ENCODE peak calls at places on chromosomes 16 and 17, in four cellular contexts. One of them, this sample, is unnamed.

GRCh38 chr17:80942360-80943345 is 49.0 kb upstream of the CHMP6 start:
- DNase-seq in WERI-Rb-1: no peak
- DNase-seq in fibroblast of lung: peak; percentile 84
- DNase-seq in PC-9: no peak
- DNase-seq in this sample: peak; percentile 12

GRCh38 chr16:2827831-2828520 is 2.1 kb upstream of the ZG16B start:
- DNase-seq in WERI-Rb-1: no peak
- DNase-seq in fibroblast of lung: no peak
- DNase-seq in PC-9: no peak
- DNase-seq in this sample: no peak

GRCh38 chr17:43334744-43335400 is 63.9 kb upstream of the ARL4D start:
- DNase-seq in WERI-Rb-1: peak; percentile 65
- DNase-seq in fibroblast of lung: no peak
- DNase-seq in PC-9: no peak
- DNase-seq in this sample: no peak

GRCh38 chr16:69191136-69191535 is 4.2 kb downstream of the SNTB2 start:
- DNase-seq in WERI-Rb-1: no peak
- DNase-seq in fibroblast of lung: no peak
- DNase-seq in PC-9: no peak
- DNase-seq in this sample: no peak

GRCh38 chr16:610513-611381 is 20.0 kb upstream of the WFIKKN1 start:
- DNase-seq in WERI-Rb-1: peak; percentile 90
- DNase-seq in fibroblast of lung: peak; percentile 18
- DNase-seq in PC-9: no peak
- DNase-seq in this sample: no peak

GRCh38 chr16:85604145-85604705 is 8.9 kb upstream of the GSE1 start:
- DNase-seq in WERI-Rb-1: no peak
- DNase-seq in fibroblast of lung: no peak
- DNase-seq in PC-9: no peak
- DNase-seq in this sample: no peak

GRCh38 chr17:79897243-79898063 is 58.2 kb upstream of the CBX4 start:
- DNase-seq in WERI-Rb-1: no peak
- DNase-seq in fibroblast of lung: no peak
- DNase-seq in PC-9: no peak
- DNase-seq in this sample: no peak

GRCh38 chr17:62809656-62810055 is 1.5 kb upstream of the MARCHF10 start:
- DNase-seq in WERI-Rb-1: no peak
- DNase-seq in fibroblast of lung: peak; percentile 52
- DNase-seq in PC-9: no peak
- DNase-seq in this sample: no peak

GRCh38 chr17:1810450-1811103 is 19.1 kb downstream of the SMYD4 start:
- DNase-seq in WERI-Rb-1: no peak
- DNase-seq in fibroblast of lung: no peak
- DNase-seq in PC-9: no peak
- DNase-seq in this sample: no peak

GRCh38 chr17:36204724-36205500 is 6.0 kb upstream of the CCL4L2 start:
- DNase-seq in WERI-Rb-1: no peak
- DNase-seq in fibroblast of lung: no peak
- DNase-seq in PC-9: no peak
- DNase-seq in this sample: no peak

GRCh38 chr17:75683467-75684041 is 16.4 kb downstream of the SAP30BP start:
- DNase-seq in WERI-Rb-1: no peak
- DNase-seq in fibroblast of lung: peak; percentile 84
- DNase-seq in PC-9: peak; percentile 56
- DNase-seq in this sample: no peak

GRCh38 chr16:68936729-68937631 is 93.6 kb downstream of the TANGO6 start:
- DNase-seq in WERI-Rb-1: no peak
- DNase-seq in fibroblast of lung: peak; percentile 54
- DNase-seq in PC-9: no peak
- DNase-seq in this sample: no peak

GRCh38 chr16:22355487-22355908 is 18.9 kb downstream of the CDR2 start:
- DNase-seq in WERI-Rb-1: no peak
- DNase-seq in fibroblast of lung: no peak
- DNase-seq in PC-9: no peak
- DNase-seq in this sample: no peak

GRCh38 chr16:83116274-83116892 is 489.6 kb downstream of the CDH13 start:
- DNase-seq in WERI-Rb-1: no peak
- DNase-seq in fibroblast of lung: no peak
- DNase-seq in PC-9: no peak
- DNase-seq in this sample: no peak

GRCh38 chr17:28334176-28334575 is 1.1 kb downstream of the IFT20 start:
- DNase-seq in WERI-Rb-1: no peak
- DNase-seq in fibroblast of lung: no peak
- DNase-seq in PC-9: no peak
- DNase-seq in this sample: no peak

GRCh38 chr17:28478940-28479615 is 5.6 kb downstream of the SLC13A2 start:
- DNase-seq in WERI-Rb-1: peak; percentile 85
- DNase-seq in fibroblast of lung: no peak
- DNase-seq in PC-9: no peak
- DNase-seq in this sample: no peak

GRCh38 chr16:194516-194915 is 14.3 kb downstream of the HBQ1 start:
- DNase-seq in WERI-Rb-1: no peak
- DNase-seq in fibroblast of lung: peak; percentile 27
- DNase-seq in PC-9: no peak
- DNase-seq in this sample: no peak

GRCh38 chr16:57266531-57267268 is 17.8 kb downstream of the PLLP start:
- DNase-seq in WERI-Rb-1: no peak
- DNase-seq in fibroblast of lung: peak; percentile 29
- DNase-seq in PC-9: peak; percentile 19
- DNase-seq in this sample: peak; percentile 7

GRCh38 chr16:50571786-50572185 is 23.6 kb downstream of the NKD1 start:
- DNase-seq in WERI-Rb-1: no peak
- DNase-seq in fibroblast of lung: no peak
- DNase-seq in PC-9: no peak
- DNase-seq in this sample: no peak

GRCh38 chr16:21326459-21326858 is 48.4 kb upstream of the CRYM start:
- DNase-seq in WERI-Rb-1: no peak
- DNase-seq in fibroblast of lung: no peak
- DNase-seq in PC-9: no peak
- DNase-seq in this sample: no peak

GRCh38 chr16:25914357-25914962 is 222.7 kb downstream of the HS3ST4 start:
- DNase-seq in WERI-Rb-1: no peak
- DNase-seq in fibroblast of lung: no peak
- DNase-seq in PC-9: no peak
- DNase-seq in this sample: no peak

GRCh38 chr16:78249056-78249455 is 149.6 kb downstream of the WWOX start:
- DNase-seq in WERI-Rb-1: peak; percentile 29
- DNase-seq in fibroblast of lung: no peak
- DNase-seq in PC-9: no peak
- DNase-seq in this sample: peak; percentile 29

GRCh38 chr16:82034981-82035612 is at the start of gene HSD17B2:
- DNase-seq in WERI-Rb-1: no peak
- DNase-seq in fibroblast of lung: peak; percentile 53
- DNase-seq in PC-9: no peak
- DNase-seq in this sample: no peak

GRCh38 chr16:49875812-49876715 is 20.2 kb upstream of the ZNF423 start:
- DNase-seq in WERI-Rb-1: no peak
- DNase-seq in fibroblast of lung: no peak
- DNase-seq in PC-9: no peak
- DNase-seq in this sample: peak; percentile 28

GRCh38 chr16:24776486-24777220 is 47.2 kb downstream of the TNRC6A start:
- DNase-seq in WERI-Rb-1: no peak
- DNase-seq in fibroblast of lung: peak; percentile 79
- DNase-seq in PC-9: no peak
- DNase-seq in this sample: no peak

GRCh38 chr17:15436399-15437369 is 30.7 kb downstream of the CDRT4 start:
- DNase-seq in WERI-Rb-1: peak; percentile 51
- DNase-seq in fibroblast of lung: no peak
- DNase-seq in PC-9: no peak
- DNase-seq in this sample: no peak

GRCh38 chr16:12811441-12812198 is 7.9 kb upstream of the CPPED1 start:
- DNase-seq in WERI-Rb-1: no peak
- DNase-seq in fibroblast of lung: no peak
- DNase-seq in PC-9: no peak
- DNase-seq in this sample: no peak

GRCh38 chr17:29585080-29585751 is 4.2 kb downstream of the GIT1 start:
- DNase-seq in WERI-Rb-1: no peak
- DNase-seq in fibroblast of lung: peak; percentile 44
- DNase-seq in PC-9: no peak
- DNase-seq in this sample: no peak
- TF ChIP-seq CTCF in WERI-Rb-1: peak; percentile 39
- TF ChIP-seq CTCF in fibroblast of lung: no peak
- TF ChIP-seq CTCF in PC-9: no peak
- TF ChIP-seq CTCF in this sample: no peak

GRCh38 chr17:47821031-47821423 is 567 bp downstream of the OSBPL7 start:
- DNase-seq in WERI-Rb-1: no peak
- DNase-seq in fibroblast of lung: no peak
- DNase-seq in PC-9: no peak
- DNase-seq in this sample: peak; percentile 34
- TF ChIP-seq CTCF in WERI-Rb-1: no peak
- TF ChIP-seq CTCF in fibroblast of lung: no peak
- TF ChIP-seq CTCF in PC-9: no peak
- TF ChIP-seq CTCF in this sample: no peak

DNA sequence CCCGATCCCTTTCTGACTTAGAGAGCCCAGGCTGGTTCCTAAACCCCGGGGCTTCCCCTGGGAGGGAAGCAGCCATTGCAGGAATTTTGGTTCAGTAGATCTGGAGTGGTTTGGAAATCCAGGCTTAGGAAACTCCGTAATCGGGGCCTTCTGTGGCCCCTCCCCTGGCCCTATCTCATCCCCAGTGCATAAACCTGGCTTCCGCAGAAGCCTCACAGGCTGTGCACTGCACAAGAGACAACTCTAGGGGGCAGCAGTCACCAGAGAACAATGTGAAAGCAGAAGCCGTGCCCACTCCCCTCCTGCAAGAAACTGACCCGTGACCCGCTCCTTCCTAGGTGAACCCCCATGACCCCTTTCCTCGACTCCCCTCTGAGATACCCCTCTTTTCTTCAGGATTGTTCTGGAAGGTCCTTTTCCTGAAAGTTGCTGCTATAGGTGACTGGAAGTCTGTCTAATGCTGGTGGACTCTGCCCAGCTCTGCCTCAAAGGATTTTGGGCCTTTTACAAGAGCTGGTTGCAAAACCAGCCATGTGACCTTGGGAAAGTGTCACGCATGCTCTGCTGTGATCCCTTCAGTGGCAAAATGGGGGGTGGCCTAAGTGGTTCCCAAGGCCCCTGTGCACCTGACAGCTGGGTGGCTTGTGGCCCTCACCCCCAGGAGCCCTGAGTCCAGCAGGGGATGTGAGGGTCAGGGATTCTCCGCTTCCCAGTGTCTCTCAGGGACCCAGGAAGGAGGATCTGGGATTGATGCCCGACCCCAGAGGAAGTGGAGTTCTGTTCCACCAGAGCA is 14.4 kb downstream of the GUCY2D start:
- DNase-seq in WERI-Rb-1: peak; percentile 81
- DNase-seq in fibroblast of lung: no peak
- DNase-seq in PC-9: peak; percentile 68
- DNase-seq in this sample: peak; percentile 69
- TF ChIP-seq CTCF in WERI-Rb-1: peak; percentile 87
- TF ChIP-seq CTCF in fibroblast of lung: peak; percentile 21
- TF ChIP-seq CTCF in PC-9: peak; percentile 70
- TF ChIP-seq CTCF in this sample: peak; percentile 74

GRCh38 chr17:48153711-48154642 is 46.4 kb downstream of the SNX11 start:
- DNase-seq in WERI-Rb-1: peak; percentile 74
- DNase-seq in fibroblast of lung: peak; percentile 35
- DNase-seq in PC-9: peak; percentile 27
- DNase-seq in this sample: peak; percentile 42
- TF ChIP-seq CTCF in WERI-Rb-1: peak; percentile 63
- TF ChIP-seq CTCF in fibroblast of lung: peak; percentile 39
- TF ChIP-seq CTCF in PC-9: peak; percentile 80
- TF ChIP-seq CTCF in this sample: peak; percentile 39